ENCODE peak calls at places on chromosomes 5 and 9, in ten cellular contexts. One of them, this sample, is unnamed.

GRCh38 chr9:90428517-90428916 is 214.1 kb downstream of the DIRAS2 start:
- DNase-seq in T-cell: no peak
- DNase-seq in cardiac fibroblast: no peak
- DNase-seq in ureter: no peak
- DNase-seq in HT1080: no peak
- DNase-seq in right cardiac atrium: no peak
- DNase-seq in NAMALWA: no peak
- DNase-seq in SK-MEL-5: no peak
- DNase-seq in T-helper 1 cell: no peak
- DNase-seq in SW 1271: no peak
- DNase-seq in this sample: no peak

GRCh38 chr9:86705474-86705873 is 241.8 kb downstream of the GAS1 start:
- DNase-seq in right cardiac atrium: no peak
- DNase-seq in cardiac fibroblast: no peak
- DNase-seq in ureter: no peak
- DNase-seq in HT1080: no peak
- DNase-seq in NAMALWA: no peak
- DNase-seq in SW 1271: no peak
- DNase-seq in SK-MEL-5: no peak
- DNase-seq in T-helper 1 cell: no peak
- DNase-seq in T-cell: no peak
- DNase-seq in this sample: no peak

GRCh38 chr9:73515216-73515615 is 363.6 kb downstream of the ANXA1 start:
- DNase-seq in NAMALWA: no peak
- DNase-seq in SK-MEL-5: no peak
- DNase-seq in cardiac fibroblast: no peak
- DNase-seq in T-cell: no peak
- DNase-seq in T-helper 1 cell: no peak
- DNase-seq in ureter: no peak
- DNase-seq in SW 1271: no peak
- DNase-seq in HT1080: no peak
- DNase-seq in right cardiac atrium: no peak
- DNase-seq in this sample: no peak

GRCh38 chr9:137478613-137479314 is 19.6 kb upstream of the NSMF start:
- DNase-seq in ureter: no peak
- DNase-seq in SK-MEL-5: no peak
- DNase-seq in T-cell: no peak
- DNase-seq in SW 1271: no peak
- DNase-seq in NAMALWA: no peak
- DNase-seq in cardiac fibroblast: no peak
- DNase-seq in HT1080: no peak
- DNase-seq in right cardiac atrium: peak; percentile 44
- DNase-seq in T-helper 1 cell: no peak
- DNase-seq in this sample: no peak

GRCh38 chr5:88787856-88788255 is 95.1 kb downstream of the MEF2C start:
- DNase-seq in NAMALWA: no peak
- DNase-seq in SW 1271: no peak
- DNase-seq in T-cell: no peak
- DNase-seq in SK-MEL-5: no peak
- DNase-seq in HT1080: peak; percentile 5
- DNase-seq in T-helper 1 cell: no peak
- DNase-seq in right cardiac atrium: no peak
- DNase-seq in ureter: no peak
- DNase-seq in cardiac fibroblast: no peak
- DNase-seq in this sample: no peak

GRCh38 chr9:13351768-13352386 is 72.4 kb upstream of the MPDZ start:
- DNase-seq in NAMALWA: peak; percentile 43
- DNase-seq in right cardiac atrium: no peak
- DNase-seq in T-helper 1 cell: no peak
- DNase-seq in SK-MEL-5: peak; percentile 58
- DNase-seq in ureter: no peak
- DNase-seq in SW 1271: no peak
- DNase-seq in T-cell: no peak
- DNase-seq in cardiac fibroblast: peak; percentile 86
- DNase-seq in HT1080: peak; percentile 8
- DNase-seq in this sample: no peak

GRCh38 chr9:16869961-16870605 is 387 bp downstream of the BNC2 start:
- DNase-seq in SW 1271: no peak
- DNase-seq in SK-MEL-5: no peak
- DNase-seq in T-helper 1 cell: no peak
- DNase-seq in ureter: no peak
- DNase-seq in T-cell: no peak
- DNase-seq in NAMALWA: no peak
- DNase-seq in HT1080: peak; percentile 16
- DNase-seq in right cardiac atrium: peak; percentile 64
- DNase-seq in cardiac fibroblast: peak; percentile 21
- DNase-seq in this sample: no peak

GRCh38 chr9:92807757-92808725 is 43.4 kb upstream of the BICD2 start:
- DNase-seq in SW 1271: no peak
- DNase-seq in right cardiac atrium: peak; percentile 50
- DNase-seq in T-cell: peak; percentile 22
- DNase-seq in T-helper 1 cell: peak; percentile 20
- DNase-seq in ureter: no peak
- DNase-seq in cardiac fibroblast: no peak
- DNase-seq in NAMALWA: no peak
- DNase-seq in HT1080: no peak
- DNase-seq in SK-MEL-5: no peak
- DNase-seq in this sample: peak; percentile 46

GRCh38 chr5:78265163-78265562 is 29.3 kb downstream of the AP3B1 start:
- DNase-seq in HT1080: no peak
- DNase-seq in cardiac fibroblast: no peak
- DNase-seq in SK-MEL-5: no peak
- DNase-seq in SW 1271: no peak
- DNase-seq in T-helper 1 cell: no peak
- DNase-seq in T-cell: no peak
- DNase-seq in NAMALWA: no peak
- DNase-seq in right cardiac atrium: no peak
- DNase-seq in ureter: no peak
- DNase-seq in this sample: no peak

GRCh38 chr5:10676946-10677345 is 84.1 kb downstream of the DAP start:
- DNase-seq in HT1080: no peak
- DNase-seq in right cardiac atrium: no peak
- DNase-seq in cardiac fibroblast: no peak
- DNase-seq in NAMALWA: no peak
- DNase-seq in T-cell: no peak
- DNase-seq in SK-MEL-5: no peak
- DNase-seq in T-helper 1 cell: no peak
- DNase-seq in SW 1271: no peak
- DNase-seq in ureter: no peak
- DNase-seq in this sample: no peak

GRCh38 chr5:133035224-133035623 is 8.9 kb upstream of the ZCCHC10 start:
- DNase-seq in HT1080: no peak
- DNase-seq in cardiac fibroblast: no peak
- DNase-seq in T-helper 1 cell: no peak
- DNase-seq in SK-MEL-5: peak; percentile 28
- DNase-seq in SW 1271: no peak
- DNase-seq in right cardiac atrium: no peak
- DNase-seq in T-cell: no peak
- DNase-seq in NAMALWA: no peak
- DNase-seq in ureter: no peak
- DNase-seq in this sample: no peak

GRCh38 chr9:131735238-131736181 is 4.4 kb downstream of the RAPGEF1 start:
- DNase-seq in cardiac fibroblast: no peak
- DNase-seq in T-helper 1 cell: no peak
- DNase-seq in SK-MEL-5: no peak
- DNase-seq in right cardiac atrium: no peak
- DNase-seq in ureter: no peak
- DNase-seq in SW 1271: no peak
- DNase-seq in T-cell: no peak
- DNase-seq in HT1080: no peak
- DNase-seq in NAMALWA: no peak
- DNase-seq in this sample: no peak

GRCh38 chr5:170131235-170131634 is 25.5 kb downstream of the FOXI1 start:
- DNase-seq in HT1080: no peak
- DNase-seq in ureter: no peak
- DNase-seq in NAMALWA: no peak
- DNase-seq in SW 1271: no peak
- DNase-seq in SK-MEL-5: no peak
- DNase-seq in T-helper 1 cell: no peak
- DNase-seq in right cardiac atrium: no peak
- DNase-seq in T-cell: no peak
- DNase-seq in cardiac fibroblast: no peak
- DNase-seq in this sample: no peak

GRCh38 chr5:145124806-145125205 is 710.3 kb downstream of the PRELID2 start:
- DNase-seq in right cardiac atrium: no peak
- DNase-seq in NAMALWA: no peak
- DNase-seq in ureter: no peak
- DNase-seq in cardiac fibroblast: no peak
- DNase-seq in SW 1271: no peak
- DNase-seq in SK-MEL-5: no peak
- DNase-seq in HT1080: no peak
- DNase-seq in T-cell: no peak
- DNase-seq in T-helper 1 cell: no peak
- DNase-seq in this sample: no peak

GRCh38 chr9:731474-731873 is 110.0 kb upstream of the DMRT1 start:
- DNase-seq in right cardiac atrium: no peak
- DNase-seq in SK-MEL-5: no peak
- DNase-seq in cardiac fibroblast: no peak
- DNase-seq in T-helper 1 cell: no peak
- DNase-seq in HT1080: no peak
- DNase-seq in T-cell: no peak
- DNase-seq in ureter: no peak
- DNase-seq in SW 1271: no peak
- DNase-seq in NAMALWA: no peak
- DNase-seq in this sample: no peak

GRCh38 chr5:1880377-1881272 is 2.1 kb downstream of the IRX4 start:
- DNase-seq in HT1080: no peak
- DNase-seq in SW 1271: no peak
- DNase-seq in cardiac fibroblast: no peak
- DNase-seq in T-cell: no peak
- DNase-seq in right cardiac atrium: peak; percentile 11
- DNase-seq in NAMALWA: no peak
- DNase-seq in SK-MEL-5: no peak
- DNase-seq in ureter: no peak
- DNase-seq in T-helper 1 cell: no peak
- DNase-seq in this sample: no peak

This sample was measured in CD4-positive, alpha-beta T cell.